ENCODE peak calls at places on chromosomes 5 and 9, in eight cellular contexts. One of them, this sample, is unnamed.

GRCh38 chr9:100206899-100207298 is 107.9 kb downstream of the INVS start:
- DNase-seq in astrocyte: peak
- DNase-seq in fibroblast of lung: peak
- DNase-seq in GM23338: no peak
- DNase-seq in GM23248: peak
- DNase-seq in endothelial cell of umbilical vein: peak
- DNase-seq in K562: no peak
- DNase-seq in neural progenitor cell: no peak
- DNase-seq in this sample: no peak

GRCh38 chr9:132125944-132126720 is 35.7 kb upstream of the NTNG2 start:
- DNase-seq in GM23338: no peak
- DNase-seq in GM23248: no peak
- DNase-seq in endothelial cell of umbilical vein: no peak
- DNase-seq in fibroblast of lung: no peak
- DNase-seq in K562: no peak
- DNase-seq in neural progenitor cell: no peak
- DNase-seq in astrocyte: no peak
- DNase-seq in this sample: no peak

GRCh38 chr5:9562101-9562500 is 16.2 kb upstream of the SEMA5A start:
- DNase-seq in GM23338: no peak
- DNase-seq in fibroblast of lung: peak
- DNase-seq in astrocyte: no peak
- DNase-seq in K562: no peak
- DNase-seq in endothelial cell of umbilical vein: no peak
- DNase-seq in GM23248: peak
- DNase-seq in neural progenitor cell: no peak
- DNase-seq in this sample: no peak

GRCh38 chr9:136400038-136400834 is at the start of gene SNAPC4:
- DNase-seq in K562: peak
- DNase-seq in GM23338: peak
- DNase-seq in fibroblast of lung: peak
- DNase-seq in astrocyte: peak
- DNase-seq in GM23248: peak
- DNase-seq in neural progenitor cell: peak
- DNase-seq in endothelial cell of umbilical vein: peak
- DNase-seq in this sample: peak

GRCh38 chr5:67354051-67354450 is 157.5 kb upstream of the CD180 start:
- DNase-seq in GM23248: no peak
- DNase-seq in endothelial cell of umbilical vein: no peak
- DNase-seq in astrocyte: no peak
- DNase-seq in K562: no peak
- DNase-seq in fibroblast of lung: no peak
- DNase-seq in neural progenitor cell: peak
- DNase-seq in GM23338: no peak
- DNase-seq in this sample: no peak

GRCh38 chr5:151221574-151221973 is 2.3 kb downstream of the CCDC69 start:
- DNase-seq in fibroblast of lung: peak
- DNase-seq in GM23338: no peak
- DNase-seq in GM23248: peak
- DNase-seq in K562: no peak
- DNase-seq in endothelial cell of umbilical vein: no peak
- DNase-seq in astrocyte: peak
- DNase-seq in neural progenitor cell: no peak
- DNase-seq in this sample: no peak

GRCh38 chr5:151094861-151095260 is 14.0 kb upstream of the TNIP1 start:
- DNase-seq in GM23338: no peak
- DNase-seq in fibroblast of lung: no peak
- DNase-seq in GM23248: peak
- DNase-seq in K562: no peak
- DNase-seq in astrocyte: no peak
- DNase-seq in neural progenitor cell: no peak
- DNase-seq in endothelial cell of umbilical vein: no peak
- DNase-seq in this sample: no peak

GRCh38 chr9:81986051-81986450 is 2.5 kb upstream of the SPATA31D1 start:
- DNase-seq in astrocyte: no peak
- DNase-seq in neural progenitor cell: no peak
- DNase-seq in endothelial cell of umbilical vein: no peak
- DNase-seq in fibroblast of lung: no peak
- DNase-seq in K562: no peak
- DNase-seq in GM23338: no peak
- DNase-seq in GM23248: no peak
- DNase-seq in this sample: no peak

GRCh38 chr9:4489919-4490704 is at the start of gene SLC1A1:
- DNase-seq in neural progenitor cell: peak
- DNase-seq in endothelial cell of umbilical vein: peak
- DNase-seq in fibroblast of lung: peak
- DNase-seq in K562: no peak
- DNase-seq in GM23248: peak
- DNase-seq in astrocyte: peak
- DNase-seq in GM23338: peak
- DNase-seq in this sample: no peak

GRCh38 chr9:129632460-129632859 is 6.5 kb downstream of the NTMT1 start:
- DNase-seq in K562: no peak
- DNase-seq in astrocyte: no peak
- DNase-seq in fibroblast of lung: no peak
- DNase-seq in endothelial cell of umbilical vein: no peak
- DNase-seq in GM23338: no peak
- DNase-seq in GM23248: peak
- DNase-seq in neural progenitor cell: no peak
- DNase-seq in this sample: no peak
- H3K27ac ChIP-seq in K562: no peak
- H3K27ac ChIP-seq in astrocyte: no peak
- H3K27ac ChIP-seq in fibroblast of lung: no peak
- H3K27ac ChIP-seq in endothelial cell of umbilical vein: no peak
- H3K27ac ChIP-seq in GM23338: no peak
- H3K27ac ChIP-seq in GM23248: peak
- H3K27ac ChIP-seq in neural progenitor cell: no peak
- H3K27ac ChIP-seq in this sample: no peak

GRCh38 chr5:1792842-1793266 is 6.8 kb downstream of the MRPL36 start:
- DNase-seq in GM23338: no peak
- DNase-seq in K562: no peak
- DNase-seq in endothelial cell of umbilical vein: peak
- DNase-seq in neural progenitor cell: no peak
- DNase-seq in astrocyte: peak
- DNase-seq in GM23248: peak
- DNase-seq in fibroblast of lung: peak
- DNase-seq in this sample: peak
- TF ChIP-seq EZH2 in GM23338: no peak
- TF ChIP-seq EZH2 in K562: no peak
- TF ChIP-seq EZH2 in endothelial cell of umbilical vein: no peak
- TF ChIP-seq EZH2 in neural progenitor cell: no peak
- TF ChIP-seq EZH2 in astrocyte: no peak
- TF ChIP-seq EZH2 in GM23248: no peak
- TF ChIP-seq EZH2 in fibroblast of lung: no peak
- TF ChIP-seq EZH2 in this sample: no peak

GRCh38 chr9:113485761-113486115 is 22.2 kb downstream of the RGS3 start:
- DNase-seq in GM23338: no peak
- DNase-seq in K562: no peak
- DNase-seq in endothelial cell of umbilical vein: no peak
- DNase-seq in fibroblast of lung: no peak
- DNase-seq in astrocyte: no peak
- DNase-seq in GM23248: no peak
- DNase-seq in neural progenitor cell: no peak
- DNase-seq in this sample: no peak
- H3K27ac ChIP-seq in GM23338: no peak
- H3K27ac ChIP-seq in K562: no peak
- H3K27ac ChIP-seq in endothelial cell of umbilical vein: peak
- H3K27ac ChIP-seq in fibroblast of lung: peak
- H3K27ac ChIP-seq in astrocyte: peak
- H3K27ac ChIP-seq in GM23248: no peak
- H3K27ac ChIP-seq in neural progenitor cell: no peak
- H3K27ac ChIP-seq in this sample: no peak

GRCh38 chr9:84670106-84670800 is 724 bp downstream of the NTRK2 start:
- DNase-seq in astrocyte: peak
- DNase-seq in K562: no peak
- DNase-seq in neural progenitor cell: peak
- DNase-seq in GM23338: peak
- DNase-seq in fibroblast of lung: peak
- DNase-seq in GM23248: peak
- DNase-seq in endothelial cell of umbilical vein: no peak
- DNase-seq in this sample: no peak
- TF ChIP-seq EZH2 in astrocyte: peak
- TF ChIP-seq EZH2 in K562: no peak
- TF ChIP-seq EZH2 in neural progenitor cell: peak
- TF ChIP-seq EZH2 in GM23338: peak
- TF ChIP-seq EZH2 in fibroblast of lung: peak
- TF ChIP-seq EZH2 in GM23248: peak
- TF ChIP-seq EZH2 in endothelial cell of umbilical vein: peak
- TF ChIP-seq EZH2 in this sample: no peak

GRCh38 chr5:119343042-119343441 is 12.8 kb upstream of the TNFAIP8 start:
- DNase-seq in GM23248: no peak
- DNase-seq in fibroblast of lung: peak
- DNase-seq in astrocyte: peak
- DNase-seq in K562: no peak
- DNase-seq in endothelial cell of umbilical vein: peak
- DNase-seq in GM23338: no peak
- DNase-seq in neural progenitor cell: no peak
- DNase-seq in this sample: no peak

GRCh38 chr5:119340597-119341218 is 15.1 kb upstream of the TNFAIP8 start:
- DNase-seq in fibroblast of lung: no peak
- DNase-seq in K562: no peak
- DNase-seq in astrocyte: no peak
- DNase-seq in endothelial cell of umbilical vein: no peak
- DNase-seq in GM23338: no peak
- DNase-seq in GM23248: no peak
- DNase-seq in neural progenitor cell: no peak
- DNase-seq in this sample: peak

GRCh38 chr5:119343766-119344165 is 12.1 kb upstream of the TNFAIP8 start:
- DNase-seq in endothelial cell of umbilical vein: no peak
- DNase-seq in fibroblast of lung: peak
- DNase-seq in GM23338: no peak
- DNase-seq in GM23248: no peak
- DNase-seq in neural progenitor cell: no peak
- DNase-seq in K562: no peak
- DNase-seq in astrocyte: peak
- DNase-seq in this sample: no peak

GRCh38 chr5:119341452-119342349 is 14.1 kb upstream of the TNFAIP8 start:
- DNase-seq in K562: no peak
- DNase-seq in GM23248: no peak
- DNase-seq in astrocyte: no peak
- DNase-seq in fibroblast of lung: no peak
- DNase-seq in endothelial cell of umbilical vein: peak
- DNase-seq in neural progenitor cell: no peak
- DNase-seq in GM23338: no peak
- DNase-seq in this sample: no peak

GRCh38 chr5:119342414-119342813 is 13.4 kb upstream of the TNFAIP8 start:
- DNase-seq in GM23248: no peak
- DNase-seq in fibroblast of lung: no peak
- DNase-seq in endothelial cell of umbilical vein: no peak
- DNase-seq in neural progenitor cell: no peak
- DNase-seq in GM23338: no peak
- DNase-seq in K562: no peak
- DNase-seq in astrocyte: no peak
- DNase-seq in this sample: no peak
- H3K27ac ChIP-seq in GM23248: no peak
- H3K27ac ChIP-seq in fibroblast of lung: no peak
- H3K27ac ChIP-seq in endothelial cell of umbilical vein: no peak
- H3K27ac ChIP-seq in neural progenitor cell: no peak
- H3K27ac ChIP-seq in GM23338: no peak
- H3K27ac ChIP-seq in K562: no peak
- H3K27ac ChIP-seq in astrocyte: no peak
- H3K27ac ChIP-seq in this sample: peak

GRCh38 chr5:112418412-112419049 is 546 bp downstream of the EPB41L4A start:
- DNase-seq in GM23248: peak
- DNase-seq in fibroblast of lung: no peak
- DNase-seq in endothelial cell of umbilical vein: peak
- DNase-seq in astrocyte: no peak
- DNase-seq in K562: no peak
- DNase-seq in GM23338: peak
- DNase-seq in neural progenitor cell: peak
- DNase-seq in this sample: no peak

GRCh38 chr5:112420111-112420864 is 1.2 kb upstream of the EPB41L4A start:
- DNase-seq in neural progenitor cell: peak
- DNase-seq in GM23248: peak
- DNase-seq in astrocyte: peak
- DNase-seq in fibroblast of lung: peak
- DNase-seq in endothelial cell of umbilical vein: peak
- DNase-seq in GM23338: peak
- DNase-seq in K562: peak
- DNase-seq in this sample: no peak

GRCh38 chr5:112419050-112419595 is at the start of gene EPB41L4A:
- DNase-seq in neural progenitor cell: peak
- DNase-seq in K562: no peak
- DNase-seq in GM23338: peak
- DNase-seq in GM23248: peak
- DNase-seq in fibroblast of lung: peak
- DNase-seq in astrocyte: no peak
- DNase-seq in endothelial cell of umbilical vein: peak
- DNase-seq in this sample: no peak

GRCh38 chr5:112419596-112420110 is 576 bp upstream of the EPB41L4A start:
- DNase-seq in neural progenitor cell: peak
- DNase-seq in astrocyte: no peak
- DNase-seq in GM23338: peak
- DNase-seq in fibroblast of lung: peak
- DNase-seq in endothelial cell of umbilical vein: peak
- DNase-seq in GM23248: peak
- DNase-seq in K562: peak
- DNase-seq in this sample: no peak

GRCh38 chr5:112417931-112418358 is 1.1 kb downstream of the EPB41L4A start:
- DNase-seq in neural progenitor cell: peak
- DNase-seq in GM23248: peak
- DNase-seq in GM23338: peak
- DNase-seq in fibroblast of lung: peak
- DNase-seq in K562: no peak
- DNase-seq in astrocyte: peak
- DNase-seq in endothelial cell of umbilical vein: peak
- DNase-seq in this sample: no peak
- TF ChIP-seq EZH2 in neural progenitor cell: no peak
- TF ChIP-seq EZH2 in GM23248: no peak
- TF ChIP-seq EZH2 in GM23338: peak
- TF ChIP-seq EZH2 in fibroblast of lung: no peak
- TF ChIP-seq EZH2 in K562: no peak
- TF ChIP-seq EZH2 in astrocyte: no peak
- TF ChIP-seq EZH2 in endothelial cell of umbilical vein: no peak
- TF ChIP-seq EZH2 in this sample: no peak